ENCODE peak calls at places on chromosomes 5 and 9, in ten cellular contexts. N is right atrium auricular region; R is mammary epithelial cell; B is CD8-positive, alpha-beta memory T cell; I is suprapubic skin; Q is Caco-2; W is H1; J is mesenchymal stem cell; M is fibroblast of lung; K is body of pancreas. U is an unnamed sample.
A peak's percentile ranks its signal among the peaks of the same experiment; 100 is the strongest.

GRCh38 chr5:59095480-59095879 is 512.6 kb downstream of the RAB3C start:
- DNase-seq in N (no peak), R (no peak), B (no peak), I (no peak), Q (no peak), W (no peak), J (peak; percentile 64), M (peak; percentile 90), K (no peak), U (no peak)

GRCh38 chr5:9537223-9538141 is 8.4 kb downstream of the SEMA5A start:
- DNase-seq in N (no peak), R (no peak), B (no peak), I (no peak), Q (no peak), W (no peak), J (no peak), M (no peak), K (no peak), U (no peak)

GRCh38 chr5:14444988-14445387 is 136.6 kb upstream of the OTULINL start:
- DNase-seq in N (no peak), R (peak; percentile 36), B (no peak), I (no peak), Q (no peak), W (no peak), J (peak; percentile 38), M (no peak), K (no peak), U (no peak)

GRCh38 chr9:129275626-129276247 is 97.7 kb upstream of the IER5L start:
- DNase-seq in N (no peak), R (peak; percentile 43), B (no peak), I (peak; percentile 48), Q (peak; percentile 79), W (no peak), J (no peak), M (no peak), K (no peak), U (peak; percentile 56)

GRCh38 chr5:133235696-133236426 is 184.0 kb downstream of the HSPA4 start:
- DNase-seq in N (no peak), R (peak; percentile 42), B (no peak), I (peak; percentile 22), Q (no peak), W (no peak), J (peak; percentile 6), M (no peak), K (no peak), U (no peak)

GRCh38 chr9:133420392-133420827 is 1.8 kb upstream of the ADAMTS13 start:
- DNase-seq in N (no peak), R (no peak), B (no peak), I (no peak), Q (no peak), W (no peak), J (peak; percentile 10), M (no peak), K (no peak), U (no peak)

GRCh38 chr9:128159073-128159783 is 837 bp upstream of the BBLN start:
- DNase-seq in N (no peak), R (no peak), B (peak; percentile 63), I (peak; percentile 62), Q (no peak), W (no peak), J (no peak), M (no peak), K (no peak), U (no peak)

GRCh38 chr9:74573792-74574191 is 76.7 kb downstream of the RORB start:
- DNase-seq in N (no peak), R (no peak), B (no peak), I (no peak), Q (no peak), W (no peak), J (no peak), M (no peak), K (no peak), U (no peak)

GRCh38 chr5:84623034-84623433 is 238.4 kb upstream of the EDIL3 start:
- DNase-seq in N (no peak), R (no peak), B (no peak), I (no peak), Q (no peak), W (no peak), J (no peak), M (no peak), K (no peak), U (no peak)

GRCh38 chr9:89880721-89881120 is 275.9 kb downstream of the GADD45G start:
- DNase-seq in N (peak; percentile 47), R (no peak), B (no peak), I (no peak), Q (no peak), W (peak; percentile 17), J (no peak), M (no peak), K (peak; percentile 4), U (no peak)

GRCh38 chr9:14030350-14030823 is 283.6 kb downstream of the NFIB start:
- DNase-seq in N (no peak), R (no peak), B (no peak), I (no peak), Q (no peak), W (no peak), J (peak; percentile 73), M (peak; percentile 96), K (no peak), U (no peak)

GRCh38 chr9:98428452-98428851 is 173.0 kb upstream of the TBC1D2 start:
- DNase-seq in N (no peak), R (no peak), B (no peak), I (no peak), Q (no peak), W (no peak), J (no peak), M (no peak), K (no peak), U (no peak)

GRCh38 chr9:124450241-124450924 is at the start of gene ADGRD2:
- DNase-seq in N (no peak), R (no peak), B (no peak), I (peak; percentile 61), Q (no peak), W (peak; percentile 96), J (peak; percentile 44), M (peak; percentile 28), K (peak; percentile 27), U (peak; percentile 60)
- H3K27me3 ChIP-seq in N (peaks cover 18% of the 10 kb centered on the region), R (no peaks in the 10 kb centered on the region), B (peaks cover 4% of the 10 kb centered on the region), I (peaks cover 59% of the 10 kb centered on the region), Q (no peaks in the 10 kb centered on the region), W (peaks cover 10% of the 10 kb centered on the region), J (peaks cover 56% of the 10 kb centered on the region), M (peaks cover 30% of the 10 kb centered on the region), K (no peaks in the 10 kb centered on the region), U (peaks cover 19% of the 10 kb centered on the region)

GRCh38 chr9:79302569-79302968 is 269.2 kb upstream of the TLE4 start:
- DNase-seq in N (no peak), R (no peak), B (no peak), I (no peak), Q (no peak), W (no peak), J (no peak), M (no peak), K (no peak), U (no peak)
- H3K4me3 ChIP-seq in N (no peak overlapping the region), R (no peak overlapping the region), B (no peak overlapping the region), I (no peak overlapping the region), Q (no peak overlapping the region), W (no peak overlapping the region), J (no peak overlapping the region), M (no peak overlapping the region), K (no peak overlapping the region), U (no peak overlapping the region)

DNA sequence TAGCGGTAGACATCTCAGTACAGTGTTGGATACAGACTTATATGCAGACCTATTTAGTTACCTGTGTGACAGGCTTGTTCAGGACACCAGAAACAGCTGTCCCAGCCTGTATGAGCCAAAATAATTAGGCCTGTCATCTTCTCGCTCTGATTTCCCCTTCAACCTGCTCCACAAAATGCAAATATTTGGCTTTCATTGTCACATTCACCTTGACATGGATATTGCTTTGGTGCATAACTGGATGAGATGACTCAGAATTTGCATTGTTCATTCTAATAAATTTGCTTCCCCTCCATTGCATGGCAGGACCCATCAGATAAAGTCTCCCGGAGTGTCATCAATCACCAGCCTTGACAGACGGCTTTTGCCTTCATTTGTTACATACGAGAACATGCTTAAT is 413.2 kb upstream of the IRX1 start:
- DNase-seq in N (no peak), R (no peak), B (no peak), I (no peak), Q (no peak), W (no peak), J (no peak), M (no peak), K (no peak), U (no peak)
- H3K27me3 ChIP-seq in N (no peaks in the 10 kb centered on the region), R (no peaks in the 10 kb centered on the region), B (no peaks in the 10 kb centered on the region), I (peaks cover 18% of the 10 kb centered on the region), Q (no peaks in the 10 kb centered on the region), W (no peaks in the 10 kb centered on the region), J (no peaks in the 10 kb centered on the region), M (no peaks in the 10 kb centered on the region), K (no peaks in the 10 kb centered on the region), U (no peaks in the 10 kb centered on the region)

DNA sequence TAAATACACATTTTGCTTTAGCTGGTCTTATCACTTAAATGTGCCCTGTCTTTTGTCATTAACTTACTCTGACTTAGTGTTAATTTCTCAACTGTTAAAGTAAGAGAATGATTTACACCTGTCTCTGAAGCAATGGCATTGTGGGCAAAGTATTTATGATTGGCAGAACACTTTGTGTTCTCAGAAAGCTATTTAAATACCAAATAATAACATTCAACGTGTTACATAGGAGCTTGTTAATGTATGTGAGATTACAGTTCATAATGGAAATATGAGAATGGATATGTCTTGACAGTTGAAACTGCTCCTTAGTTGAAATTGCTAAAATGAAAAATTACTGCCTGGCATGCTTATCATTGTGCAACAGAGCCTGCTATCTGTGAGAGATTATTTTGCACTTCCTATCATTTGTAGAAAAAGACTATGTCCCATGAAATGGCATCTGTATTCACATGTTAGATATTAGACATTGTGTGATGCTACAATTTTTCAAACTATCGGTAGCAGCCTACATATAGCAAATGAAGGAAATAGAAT is 46.1 kb downstream of the PRR16 start:
- DNase-seq in N (no peak), R (no peak), B (no peak), I (no peak), Q (no peak), W (no peak), J (no peak), M (no peak), K (no peak), U (no peak)
- H3K4me3 ChIP-seq in N (no peak overlapping the region), R (no peak overlapping the region), B (no peak overlapping the region), I (no peak overlapping the region), Q (no peak overlapping the region), W (no peak overlapping the region), J (no peak overlapping the region), M (no peak overlapping the region), K (no peak overlapping the region), U (no peak overlapping the region)

DNA sequence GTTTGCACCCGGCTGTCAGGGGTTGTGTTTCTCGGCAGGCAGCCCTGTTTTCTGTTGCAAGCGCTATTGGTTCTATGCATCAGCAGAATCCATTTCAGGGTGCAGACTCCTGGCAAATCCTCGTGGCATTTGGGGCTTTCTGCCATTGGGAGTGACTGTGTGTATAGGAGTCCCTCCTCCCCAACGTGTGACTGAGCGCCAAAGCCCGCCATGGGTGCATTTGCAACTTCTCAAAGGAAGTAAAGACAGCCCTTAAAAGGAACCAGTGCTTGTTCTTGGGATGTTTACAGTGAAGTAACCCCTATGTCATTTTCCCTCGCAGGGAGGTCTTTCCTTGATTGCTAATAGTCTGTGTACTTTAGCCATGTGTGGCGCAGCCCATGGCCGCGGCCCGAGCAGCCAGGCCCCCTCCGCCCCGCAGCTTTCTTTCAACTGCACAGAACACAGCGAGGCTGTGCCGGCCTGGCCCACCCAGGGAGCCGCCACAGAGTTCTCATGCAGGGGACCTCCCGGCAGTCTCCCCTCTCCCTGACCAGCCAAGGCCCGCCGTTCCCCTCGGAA is 175.6 kb downstream of the HSD17B3 start:
- DNase-seq in N (no peak), R (no peak), B (no peak), I (no peak), Q (no peak), W (no peak), J (peak; percentile 68), M (peak; percentile 81), K (no peak), U (no peak)
- H3K27me3 ChIP-seq in N (no peaks in the 10 kb centered on the region), R (peaks cover 6% of the 10 kb centered on the region), B (no peaks in the 10 kb centered on the region), I (no peaks in the 10 kb centered on the region), Q (no peaks in the 10 kb centered on the region), W (no peaks in the 10 kb centered on the region), J (peaks cover 9% of the 10 kb centered on the region), M (no peaks in the 10 kb centered on the region), K (no peaks in the 10 kb centered on the region), U (peaks cover 13% of the 10 kb centered on the region)

U was measured in NT2/D1.